ENCODE peak calls at places on chromosomes 4 and X, in six cellular contexts. One of them, this sample, is unnamed. For H3K4me1 and H3K36me3, the result is how much of the 10 kb centered on the place peaks cover.

GRCh38 chrX:79270401-79270800 is 96.7 kb downstream of the ITM2A start:
- DNase-seq in fibroblast of lung: no peak
- DNase-seq in PC-3: no peak
- DNase-seq in uterus: peak
- DNase-seq in Peyer's patch: no peak
- DNase-seq in mucosa of descending colon: peak
- DNase-seq in this sample: peak

GRCh38 chr4:124631760-124632159 is 80.8 kb downstream of the ANKRD50 start:
- DNase-seq in PC-3: peak
- DNase-seq in mucosa of descending colon: no peak
- DNase-seq in uterus: peak
- DNase-seq in fibroblast of lung: peak
- DNase-seq in Peyer's patch: no peak
- DNase-seq in this sample: no peak

GRCh38 chr4:75142850-75143249 is 209.9 kb downstream of the PARM1 start:
- DNase-seq in PC-3: peak
- DNase-seq in uterus: no peak
- DNase-seq in Peyer's patch: no peak
- DNase-seq in fibroblast of lung: peak
- DNase-seq in mucosa of descending colon: no peak
- DNase-seq in this sample: no peak

GRCh38 chrX:44178271-44178670 is 165.2 kb downstream of the EFHC2 start:
- DNase-seq in Peyer's patch: no peak
- DNase-seq in mucosa of descending colon: no peak
- DNase-seq in fibroblast of lung: no peak
- DNase-seq in PC-3: no peak
- DNase-seq in uterus: no peak
- DNase-seq in this sample: no peak

GRCh38 chr4:111959202-111959601 is 186.1 kb upstream of the FAM241A start:
- DNase-seq in uterus: no peak
- DNase-seq in Peyer's patch: no peak
- DNase-seq in mucosa of descending colon: no peak
- DNase-seq in fibroblast of lung: peak
- DNase-seq in PC-3: peak
- DNase-seq in this sample: no peak

GRCh38 chr4:149634368-149634767 is 181.3 kb downstream of the IQCM start:
- DNase-seq in mucosa of descending colon: no peak
- DNase-seq in uterus: no peak
- DNase-seq in fibroblast of lung: no peak
- DNase-seq in PC-3: no peak
- DNase-seq in Peyer's patch: no peak
- DNase-seq in this sample: no peak

GRCh38 chr4:45438047-45438446 is 685.8 kb downstream of the GABRG1 start:
- DNase-seq in mucosa of descending colon: no peak
- DNase-seq in Peyer's patch: no peak
- DNase-seq in PC-3: no peak
- DNase-seq in uterus: no peak
- DNase-seq in fibroblast of lung: no peak
- DNase-seq in this sample: no peak

GRCh38 chrX:119942831-119943184 is 743 bp downstream of the NKAP start:
- DNase-seq in Peyer's patch: no peak
- DNase-seq in mucosa of descending colon: no peak
- DNase-seq in uterus: no peak
- DNase-seq in PC-3: peak
- DNase-seq in fibroblast of lung: peak
- DNase-seq in this sample: no peak

GRCh38 chrX:41877167-41877566 is 46.2 kb downstream of the CASK start:
- DNase-seq in fibroblast of lung: no peak
- DNase-seq in PC-3: no peak
- DNase-seq in mucosa of descending colon: no peak
- DNase-seq in uterus: no peak
- DNase-seq in Peyer's patch: no peak
- DNase-seq in this sample: no peak

GRCh38 chr4:168585168-168586091 is 88.6 kb downstream of the PALLD start:
- DNase-seq in PC-3: peak
- DNase-seq in fibroblast of lung: peak
- DNase-seq in uterus: peak
- DNase-seq in Peyer's patch: peak
- DNase-seq in mucosa of descending colon: peak
- DNase-seq in this sample: no peak

DNA sequence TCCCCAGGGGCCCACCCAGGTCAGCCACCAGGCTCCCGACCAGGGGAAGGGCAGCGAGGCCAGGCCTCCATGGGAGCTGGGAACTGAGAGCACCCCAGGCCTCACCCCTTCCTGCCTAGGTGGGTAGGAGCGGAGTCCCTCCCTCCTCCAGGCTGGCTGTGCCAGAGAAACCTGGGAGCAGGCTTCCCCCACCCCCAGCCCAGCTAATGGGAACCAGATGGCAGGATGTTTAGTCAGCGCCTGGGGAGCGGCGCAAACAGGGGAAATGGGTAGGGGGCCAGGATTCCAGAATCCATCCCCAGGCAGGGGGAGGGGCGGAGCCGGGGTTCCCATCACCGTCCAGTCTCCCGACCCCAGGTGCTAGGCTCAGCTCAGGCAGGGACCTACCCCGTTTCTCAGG is 6.7 kb upstream of the HAUS7 start:
- DNase-seq in PC-3: no peak
- DNase-seq in fibroblast of lung: peak
- DNase-seq in uterus: peak
- DNase-seq in Peyer's patch: no peak
- DNase-seq in mucosa of descending colon: no peak
- DNase-seq in this sample: no peak
- H3K4me1 ChIP-seq in PC-3: under half
- H3K4me1 ChIP-seq in fibroblast of lung: under half
- H3K4me1 ChIP-seq in uterus: under half
- H3K4me1 ChIP-seq in Peyer's patch: under half
- H3K4me1 ChIP-seq in mucosa of descending colon: under half
- H3K4me1 ChIP-seq in this sample: under half

DNA sequence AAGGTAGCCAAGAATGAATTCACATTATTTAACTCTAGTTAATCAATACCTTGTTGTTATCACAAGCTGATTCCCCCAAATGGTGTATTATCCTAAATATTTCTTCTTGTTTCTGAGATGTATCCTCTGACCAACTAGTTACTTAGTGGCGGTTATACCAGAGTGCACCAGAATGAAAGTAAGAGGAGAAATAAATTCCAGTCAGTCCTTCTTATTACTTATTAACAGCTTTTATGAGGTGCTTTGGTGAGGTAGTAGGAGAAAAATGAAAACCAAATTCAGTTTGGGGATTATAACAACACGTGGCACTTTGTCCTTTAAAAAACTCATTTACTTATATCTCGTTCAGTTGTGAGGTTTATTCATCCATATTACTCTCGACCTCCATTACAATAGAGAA is 101.9 kb downstream of the AMMECR1 start:
- DNase-seq in fibroblast of lung: no peak
- DNase-seq in uterus: no peak
- DNase-seq in PC-3: no peak
- DNase-seq in mucosa of descending colon: no peak
- DNase-seq in Peyer's patch: no peak
- DNase-seq in this sample: no peak
- H3K36me3 ChIP-seq in fibroblast of lung: under half
- H3K36me3 ChIP-seq in uterus: under half
- H3K36me3 ChIP-seq in PC-3: under half
- H3K36me3 ChIP-seq in mucosa of descending colon: under half
- H3K36me3 ChIP-seq in Peyer's patch: under half
- H3K36me3 ChIP-seq in this sample: under half

DNA sequence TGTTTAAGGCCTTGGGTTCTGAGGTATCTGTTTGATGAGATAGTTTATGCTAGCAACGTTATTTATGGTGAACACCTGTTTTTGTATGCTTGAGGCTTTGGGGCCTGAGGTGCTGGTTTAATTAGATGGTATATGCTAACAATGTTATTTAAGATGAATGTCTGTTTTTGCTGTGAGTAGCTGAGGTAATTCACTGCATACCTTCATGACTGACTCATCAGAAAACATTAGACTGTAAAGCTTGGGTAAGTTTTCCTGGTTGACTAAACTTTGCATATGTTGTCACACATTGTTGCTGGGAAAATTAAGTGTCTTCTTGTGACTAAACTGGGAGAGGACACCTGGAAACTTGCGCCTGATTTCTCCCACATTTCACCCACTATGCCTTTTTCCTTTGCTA is 1026.6 kb downstream of the RAPGEF2 start:
- DNase-seq in mucosa of descending colon: no peak
- DNase-seq in uterus: no peak
- DNase-seq in fibroblast of lung: peak
- DNase-seq in Peyer's patch: no peak
- DNase-seq in PC-3: peak
- DNase-seq in this sample: no peak
- H3K4me1 ChIP-seq in mucosa of descending colon: under half
- H3K4me1 ChIP-seq in uterus: under half
- H3K4me1 ChIP-seq in fibroblast of lung: under half
- H3K4me1 ChIP-seq in Peyer's patch: under half
- H3K4me1 ChIP-seq in PC-3: under half
- H3K4me1 ChIP-seq in this sample: under half

GRCh38 chr4:132483-132882 is 8.2 kb downstream of the ZNF718 start:
- DNase-seq in Peyer's patch: no peak
- DNase-seq in PC-3: no peak
- DNase-seq in fibroblast of lung: no peak
- DNase-seq in mucosa of descending colon: no peak
- DNase-seq in uterus: no peak
- DNase-seq in this sample: no peak
- H3K36me3 ChIP-seq in Peyer's patch: under half
- H3K36me3 ChIP-seq in PC-3: half or more
- H3K36me3 ChIP-seq in fibroblast of lung: under half
- H3K36me3 ChIP-seq in mucosa of descending colon: under half
- H3K36me3 ChIP-seq in uterus: under half
- H3K36me3 ChIP-seq in this sample: half or more

GRCh38 chr4:8192748-8193738 is 6.0 kb upstream of the SH3TC1 start:
- DNase-seq in Peyer's patch: no peak
- DNase-seq in uterus: no peak
- DNase-seq in PC-3: peak
- DNase-seq in mucosa of descending colon: no peak
- DNase-seq in fibroblast of lung: peak
- DNase-seq in this sample: no peak

GRCh38 chr4:8195841-8196460 is 3.1 kb upstream of the SH3TC1 start:
- DNase-seq in mucosa of descending colon: no peak
- DNase-seq in Peyer's patch: no peak
- DNase-seq in fibroblast of lung: no peak
- DNase-seq in uterus: no peak
- DNase-seq in PC-3: peak
- DNase-seq in this sample: no peak

GRCh38 chr4:8195431-8195830 is 3.7 kb upstream of the SH3TC1 start:
- DNase-seq in PC-3: no peak
- DNase-seq in Peyer's patch: no peak
- DNase-seq in uterus: no peak
- DNase-seq in mucosa of descending colon: no peak
- DNase-seq in fibroblast of lung: no peak
- DNase-seq in this sample: no peak

GRCh38 chr4:8197521-8197920 is 1.6 kb upstream of the SH3TC1 start:
- DNase-seq in mucosa of descending colon: no peak
- DNase-seq in uterus: no peak
- DNase-seq in Peyer's patch: no peak
- DNase-seq in PC-3: no peak
- DNase-seq in fibroblast of lung: no peak
- DNase-seq in this sample: no peak

DNA sequence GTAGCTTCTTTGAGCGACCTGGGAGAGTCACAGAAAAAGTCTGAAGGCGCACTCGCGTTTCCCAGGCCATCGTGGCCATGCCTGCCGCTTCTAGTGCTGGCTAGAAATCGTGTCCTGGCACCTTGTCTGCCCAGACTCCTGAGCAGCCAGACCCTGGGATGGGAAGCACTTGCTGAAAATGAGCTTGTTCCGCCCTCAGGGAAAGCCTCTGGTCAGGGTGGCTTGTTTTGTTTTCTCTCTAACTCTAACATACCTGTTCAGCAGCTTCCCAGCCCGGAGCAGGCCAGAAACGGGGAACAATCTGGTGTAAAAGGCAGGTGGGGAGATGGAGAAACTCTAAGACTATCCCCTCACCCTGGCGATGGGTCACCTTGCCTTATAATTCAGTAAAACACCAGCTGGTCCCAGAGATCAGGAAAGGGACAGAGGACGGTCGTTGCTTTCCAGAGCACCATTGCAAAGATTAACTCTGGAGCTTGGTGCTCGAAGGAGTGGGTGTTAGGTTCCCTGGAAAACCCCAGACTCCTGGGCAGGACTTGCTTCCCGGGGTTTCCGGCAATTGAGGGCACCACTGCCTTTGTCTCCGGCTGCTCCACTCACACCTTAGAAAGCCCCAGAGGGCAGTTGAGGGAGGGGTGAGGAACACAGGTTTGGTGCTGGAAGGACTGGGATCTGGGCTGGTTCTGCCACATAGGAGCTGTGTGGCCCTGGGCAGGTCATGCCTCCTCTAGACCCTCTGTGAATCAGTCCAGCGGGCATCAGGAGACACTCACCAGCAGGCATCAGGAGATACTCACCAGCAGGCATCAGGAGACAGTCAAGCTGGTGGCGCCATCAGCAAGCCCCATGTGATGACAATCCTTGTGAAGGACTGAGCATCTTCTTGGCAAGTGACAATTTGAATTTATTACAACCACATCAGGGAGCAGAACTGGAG is 4.5 kb upstream of the SH3TC1 start:
- DNase-seq in mucosa of descending colon: no peak
- DNase-seq in PC-3: no peak
- DNase-seq in fibroblast of lung: no peak
- DNase-seq in uterus: no peak
- DNase-seq in Peyer's patch: no peak
- DNase-seq in this sample: no peak
- H3K4me1 ChIP-seq in mucosa of descending colon: under half
- H3K4me1 ChIP-seq in PC-3: under half
- H3K4me1 ChIP-seq in fibroblast of lung: under half
- H3K4me1 ChIP-seq in uterus: under half
- H3K4me1 ChIP-seq in Peyer's patch: under half
- H3K4me1 ChIP-seq in this sample: under half

GRCh38 chr4:3135155-3136011 is 60.9 kb downstream of the HTT start:
- DNase-seq in Peyer's patch: no peak
- DNase-seq in PC-3: no peak
- DNase-seq in mucosa of descending colon: no peak
- DNase-seq in fibroblast of lung: no peak
- DNase-seq in uterus: no peak
- DNase-seq in this sample: no peak
- H3K36me3 ChIP-seq in Peyer's patch: under half
- H3K36me3 ChIP-seq in PC-3: under half
- H3K36me3 ChIP-seq in mucosa of descending colon: under half
- H3K36me3 ChIP-seq in fibroblast of lung: under half
- H3K36me3 ChIP-seq in uterus: under half
- H3K36me3 ChIP-seq in this sample: half or more

GRCh38 chrX:38271154-38271716 is 50.6 kb upstream of the SRPX start:
- DNase-seq in uterus: no peak
- DNase-seq in fibroblast of lung: peak
- DNase-seq in Peyer's patch: no peak
- DNase-seq in mucosa of descending colon: no peak
- DNase-seq in PC-3: no peak
- DNase-seq in this sample: no peak
- H3K4me1 ChIP-seq in uterus: under half
- H3K4me1 ChIP-seq in fibroblast of lung: under half
- H3K4me1 ChIP-seq in Peyer's patch: under half
- H3K4me1 ChIP-seq in mucosa of descending colon: under half
- H3K4me1 ChIP-seq in PC-3: under half
- H3K4me1 ChIP-seq in this sample: under half

This sample was measured in effector memory CD4-positive, alpha-beta T cell.